ENCODE peak calls at places on chromosomes 4 and X, in four cellular contexts. One of them, this sample, is unnamed.

GRCh38 chrX:147899715-147900114 is 12.0 kb upstream of the FMR1 start:
- DNase-seq in fibroblast of pulmonary artery: no peak
- DNase-seq in HFF-Myc: no peak
- DNase-seq in stomach: no peak
- DNase-seq in this sample: no peak

GRCh38 chr4:39466747-39467146 is 7.9 kb downstream of the LIAS start:
- DNase-seq in fibroblast of pulmonary artery: no peak
- DNase-seq in HFF-Myc: no peak
- DNase-seq in stomach: no peak
- DNase-seq in this sample: no peak

GRCh38 chrX:132004728-132005127 is 18.4 kb upstream of the STK26 start:
- DNase-seq in fibroblast of pulmonary artery: no peak
- DNase-seq in HFF-Myc: no peak
- DNase-seq in stomach: no peak
- DNase-seq in this sample: no peak

GRCh38 chr4:87103691-87104187 is 116.7 kb downstream of the KLHL8 start:
- DNase-seq in fibroblast of pulmonary artery: peak
- DNase-seq in HFF-Myc: peak
- DNase-seq in stomach: no peak
- DNase-seq in this sample: peak

GRCh38 chr4:185625503-185625902 is 90.2 kb upstream of the PDLIM3 start:
- DNase-seq in fibroblast of pulmonary artery: no peak
- DNase-seq in HFF-Myc: no peak
- DNase-seq in stomach: no peak
- DNase-seq in this sample: no peak

GRCh38 chrX:1355131-1355799 is 18.7 kb downstream of the IL3RA start:
- DNase-seq in fibroblast of pulmonary artery: no peak
- DNase-seq in HFF-Myc: no peak
- DNase-seq in stomach: no peak
- DNase-seq in this sample: no peak

GRCh38 chr4:87461281-87461700 is 38.9 kb downstream of the NUDT9 start:
- DNase-seq in fibroblast of pulmonary artery: peak
- DNase-seq in HFF-Myc: no peak
- DNase-seq in stomach: no peak
- DNase-seq in this sample: peak

GRCh38 chrX:53441531-53442321 is 7.6 kb upstream of the HSD17B10 start:
- DNase-seq in fibroblast of pulmonary artery: peak
- DNase-seq in HFF-Myc: peak
- DNase-seq in stomach: peak
- DNase-seq in this sample: peak

GRCh38 chr4:87974856-87975462 is 555 bp upstream of the SPP1 start:
- DNase-seq in fibroblast of pulmonary artery: no peak
- DNase-seq in HFF-Myc: no peak
- DNase-seq in stomach: no peak
- DNase-seq in this sample: no peak

GRCh38 chrX:21674430-21675186 is 16.5 kb upstream of the KLHL34 start:
- DNase-seq in fibroblast of pulmonary artery: no peak
- DNase-seq in HFF-Myc: no peak
- DNase-seq in stomach: no peak
- DNase-seq in this sample: no peak

GRCh38 chr4:100797791-100798190 is 280.0 kb upstream of the EMCN start:
- DNase-seq in fibroblast of pulmonary artery: peak
- DNase-seq in HFF-Myc: no peak
- DNase-seq in stomach: no peak
- DNase-seq in this sample: no peak

GRCh38 chrX:42143866-42144592 is 220.7 kb upstream of the CASK start:
- DNase-seq in fibroblast of pulmonary artery: peak
- DNase-seq in HFF-Myc: no peak
- DNase-seq in stomach: no peak
- DNase-seq in this sample: no peak

GRCh38 chr4:145888393-145888792 is 50.2 kb downstream of the ZNF827 start:
- DNase-seq in fibroblast of pulmonary artery: no peak
- DNase-seq in HFF-Myc: no peak
- DNase-seq in stomach: no peak
- DNase-seq in this sample: no peak

GRCh38 chr4:173038192-173038896 is 130.3 kb upstream of the GALNT7 start:
- DNase-seq in fibroblast of pulmonary artery: no peak
- DNase-seq in HFF-Myc: no peak
- DNase-seq in stomach: no peak
- DNase-seq in this sample: peak

DNA sequence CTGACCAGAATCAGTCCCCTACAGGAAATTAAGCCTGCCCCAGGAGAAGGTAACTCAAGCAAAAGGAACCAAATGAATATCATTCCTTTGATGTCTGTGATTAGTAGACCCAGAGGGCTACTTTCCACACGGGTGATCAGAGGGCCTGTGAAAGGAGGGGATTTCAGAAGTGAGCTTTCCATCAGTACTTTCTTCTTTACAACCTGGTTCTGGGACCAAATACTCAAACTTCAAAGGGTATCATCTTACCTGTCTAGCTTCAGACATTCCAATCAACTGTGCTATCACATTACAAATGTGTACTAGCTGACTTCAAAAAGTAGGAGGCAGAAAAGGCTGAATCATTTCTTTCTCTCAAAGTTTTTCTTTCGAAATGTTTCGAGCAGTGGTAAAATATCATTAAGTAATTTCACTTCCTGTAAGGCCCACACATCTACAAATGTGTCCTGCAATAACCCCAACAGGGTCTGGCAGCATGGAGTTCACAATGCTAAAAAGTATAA is 23.9 kb downstream of the ACSL4 start:
- DNase-seq in fibroblast of pulmonary artery: peak
- DNase-seq in HFF-Myc: no peak
- DNase-seq in stomach: no peak
- DNase-seq in this sample: no peak
- H3K4me3 ChIP-seq in fibroblast of pulmonary artery: no peak
- H3K4me3 ChIP-seq in HFF-Myc: no peak
- H3K4me3 ChIP-seq in stomach: no peak
- H3K4me3 ChIP-seq in this sample: no peak

DNA sequence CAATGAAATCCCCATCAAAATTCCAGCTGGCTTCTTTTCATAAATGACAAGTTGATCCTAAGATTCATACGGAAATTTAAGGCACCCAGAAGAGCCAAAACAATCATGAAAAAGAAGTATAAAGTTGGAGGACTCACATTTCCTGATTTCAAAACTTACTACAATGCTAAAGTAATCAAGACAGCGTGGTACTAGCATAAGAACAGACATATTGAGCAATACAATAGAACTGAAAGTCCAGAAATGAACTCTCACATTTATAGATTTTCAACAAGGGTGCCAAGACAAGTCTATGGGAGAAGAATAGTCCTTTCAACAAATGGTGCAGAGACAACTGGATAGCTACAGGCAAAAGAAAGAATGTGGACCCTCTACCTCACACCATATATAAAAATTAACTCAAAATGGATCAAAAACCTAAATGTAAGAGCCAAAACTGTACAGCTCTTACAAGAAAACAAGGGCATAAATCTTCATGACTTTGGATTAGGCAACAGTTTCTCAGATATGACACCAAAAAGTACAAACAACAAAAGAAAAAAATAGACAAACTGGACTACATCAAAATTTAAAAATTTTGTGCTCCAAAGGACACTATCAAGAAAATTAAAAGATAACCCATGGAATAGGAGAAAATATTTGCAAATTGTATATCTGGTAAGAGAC is 28.5 kb downstream of the SASH3 start:
- DNase-seq in fibroblast of pulmonary artery: peak
- DNase-seq in HFF-Myc: no peak
- DNase-seq in stomach: no peak
- DNase-seq in this sample: no peak
- H3K4me3 ChIP-seq in fibroblast of pulmonary artery: no peak
- H3K4me3 ChIP-seq in HFF-Myc: no peak
- H3K4me3 ChIP-seq in stomach: no peak
- H3K4me3 ChIP-seq in this sample: no peak

GRCh38 chr4:182143822-182144620 is 99.2 kb upstream of the TENM3 start:
- DNase-seq in fibroblast of pulmonary artery: peak
- DNase-seq in HFF-Myc: peak
- DNase-seq in stomach: no peak
- DNase-seq in this sample: no peak

GRCh38 chr4:182142146-182143085 is 100.8 kb upstream of the TENM3 start:
- DNase-seq in fibroblast of pulmonary artery: peak
- DNase-seq in HFF-Myc: no peak
- DNase-seq in stomach: no peak
- DNase-seq in this sample: no peak

GRCh38 chr4:182143086-182143821 is 99.9 kb upstream of the TENM3 start:
- DNase-seq in fibroblast of pulmonary artery: peak
- DNase-seq in HFF-Myc: no peak
- DNase-seq in stomach: no peak
- DNase-seq in this sample: no peak

GRCh38 chr4:182145360-182145905 is 97.8 kb upstream of the TENM3 start:
- DNase-seq in fibroblast of pulmonary artery: no peak
- DNase-seq in HFF-Myc: no peak
- DNase-seq in stomach: no peak
- DNase-seq in this sample: no peak

GRCh38 chr4:182144621-182145359 is 98.4 kb upstream of the TENM3 start:
- DNase-seq in fibroblast of pulmonary artery: peak
- DNase-seq in HFF-Myc: no peak
- DNase-seq in stomach: no peak
- DNase-seq in this sample: no peak
- H3K4me3 ChIP-seq in fibroblast of pulmonary artery: peak
- H3K4me3 ChIP-seq in HFF-Myc: peak
- H3K4me3 ChIP-seq in stomach: peak
- H3K4me3 ChIP-seq in this sample: no peak

DNA sequence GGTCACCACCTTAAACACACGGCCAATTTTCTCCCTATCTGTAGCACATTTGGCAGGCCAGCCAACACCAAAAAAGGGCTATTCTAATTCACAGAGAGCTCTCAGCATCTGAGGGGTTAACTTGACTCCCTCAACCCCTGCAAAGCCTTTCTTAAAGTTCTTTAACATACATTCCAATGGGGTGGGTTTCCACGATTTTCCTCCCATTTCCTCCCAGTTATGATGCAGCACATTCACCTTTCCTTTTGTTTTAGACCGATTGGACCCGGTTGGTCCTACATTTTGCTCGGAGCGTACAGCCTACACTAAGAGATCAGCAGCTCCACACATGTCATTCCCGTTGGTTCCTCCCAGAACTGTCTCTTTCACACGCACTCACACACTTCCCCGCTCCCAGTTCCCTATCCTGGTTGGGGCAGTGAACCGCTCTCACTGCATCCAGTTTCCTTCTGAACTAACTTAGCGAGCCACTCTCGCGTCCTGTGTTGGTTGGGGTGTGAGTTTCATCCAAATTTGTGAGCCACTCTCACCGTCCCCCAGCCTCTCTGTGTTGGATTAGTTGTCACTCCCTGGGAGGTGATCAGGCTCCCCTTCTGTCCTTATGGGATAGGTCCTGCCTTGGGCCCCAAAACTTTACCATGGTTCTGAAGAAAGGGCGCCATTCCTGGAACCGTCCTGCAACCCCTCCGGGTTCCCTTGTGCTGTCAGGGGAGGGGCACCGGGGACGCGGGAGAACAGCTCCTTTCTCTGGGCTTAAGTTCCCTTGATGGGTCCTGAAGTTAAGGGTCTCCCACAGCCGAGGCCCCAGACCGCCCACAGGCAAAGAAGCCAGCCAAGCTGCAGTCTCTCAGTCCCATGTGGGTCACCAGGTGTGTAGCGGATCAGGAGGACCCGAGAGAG is 45.1 kb downstream of the UGT2A3 start:
- DNase-seq in fibroblast of pulmonary artery: peak
- DNase-seq in HFF-Myc: no peak
- DNase-seq in stomach: no peak
- DNase-seq in this sample: no peak
- H3K4me3 ChIP-seq in fibroblast of pulmonary artery: peak
- H3K4me3 ChIP-seq in HFF-Myc: no peak
- H3K4me3 ChIP-seq in stomach: peak
- H3K4me3 ChIP-seq in this sample: peak

DNA sequence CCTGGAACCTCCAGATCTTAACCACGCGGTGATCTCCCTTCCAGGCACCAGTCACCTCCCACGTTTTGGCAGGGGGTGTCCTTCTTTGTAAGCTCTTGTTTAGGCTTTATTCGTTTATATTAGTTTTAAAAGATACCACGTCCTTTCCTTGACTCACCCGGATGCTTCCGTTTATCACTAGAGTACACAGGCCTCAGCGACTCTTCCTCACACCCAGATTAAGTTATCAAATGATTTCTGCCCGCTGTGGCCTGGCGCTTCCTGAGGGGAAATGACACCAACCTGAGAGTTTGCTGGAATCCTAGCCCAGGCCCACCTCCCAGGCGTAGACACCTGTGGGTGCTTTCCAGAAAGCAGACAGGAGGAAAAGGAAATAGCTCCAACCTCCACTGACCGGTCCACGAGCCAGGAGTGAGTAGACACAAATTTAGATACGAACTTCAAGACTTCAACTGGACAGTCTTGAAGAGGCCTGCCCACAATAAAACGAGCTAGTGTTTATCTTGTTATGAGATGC is 756 bp upstream of the ADAMTS3 start:
- DNase-seq in fibroblast of pulmonary artery: peak
- DNase-seq in HFF-Myc: no peak
- DNase-seq in stomach: no peak
- DNase-seq in this sample: no peak
- H3K4me3 ChIP-seq in fibroblast of pulmonary artery: peak
- H3K4me3 ChIP-seq in HFF-Myc: peak
- H3K4me3 ChIP-seq in stomach: peak
- H3K4me3 ChIP-seq in this sample: no peak

DNA sequence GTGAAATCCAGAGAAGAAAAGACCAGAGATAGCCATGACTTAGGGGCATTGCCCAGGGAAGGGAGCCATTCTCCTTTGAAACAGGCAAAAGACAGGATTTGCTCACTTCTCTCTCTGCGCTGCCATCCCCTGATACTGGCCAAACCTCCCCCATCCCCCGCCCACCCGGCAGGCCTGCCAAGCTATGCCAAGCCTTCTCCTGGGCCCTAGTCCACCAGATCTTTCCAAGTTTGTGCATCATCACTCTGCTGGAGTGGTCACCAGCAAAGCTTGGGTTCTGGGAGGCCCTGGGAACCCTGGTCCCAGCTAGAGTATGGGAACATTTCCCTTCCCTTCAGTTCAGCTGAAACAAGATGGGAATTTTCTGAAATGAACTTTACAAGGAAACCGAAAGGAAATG is 18.4 kb downstream of the EFNB1 start:
- DNase-seq in fibroblast of pulmonary artery: no peak
- DNase-seq in HFF-Myc: no peak
- DNase-seq in stomach: no peak
- DNase-seq in this sample: no peak
- H3K4me3 ChIP-seq in fibroblast of pulmonary artery: no peak
- H3K4me3 ChIP-seq in HFF-Myc: no peak
- H3K4me3 ChIP-seq in stomach: no peak
- H3K4me3 ChIP-seq in this sample: no peak

GRCh38 chrX:107673401-107673800 is 45.1 kb downstream of the PRPS1 start:
- DNase-seq in fibroblast of pulmonary artery: no peak
- DNase-seq in HFF-Myc: no peak
- DNase-seq in stomach: no peak
- DNase-seq in this sample: no peak

GRCh38 chrX:107673933-107674479 is 45.7 kb downstream of the PRPS1 start:
- DNase-seq in fibroblast of pulmonary artery: peak
- DNase-seq in HFF-Myc: no peak
- DNase-seq in stomach: peak
- DNase-seq in this sample: no peak

GRCh38 chrX:107675365-107675654 is 47.0 kb downstream of the PRPS1 start:
- DNase-seq in fibroblast of pulmonary artery: no peak
- DNase-seq in HFF-Myc: no peak
- DNase-seq in stomach: no peak
- DNase-seq in this sample: no peak

GRCh38 chrX:107675823-107676555 is 47.7 kb downstream of the PRPS1 start:
- DNase-seq in fibroblast of pulmonary artery: peak
- DNase-seq in HFF-Myc: no peak
- DNase-seq in stomach: no peak
- DNase-seq in this sample: no peak

GRCh38 chrX:107674480-107675364 is 46.4 kb downstream of the PRPS1 start:
- DNase-seq in fibroblast of pulmonary artery: peak
- DNase-seq in HFF-Myc: no peak
- DNase-seq in stomach: peak
- DNase-seq in this sample: no peak
- H3K4me3 ChIP-seq in fibroblast of pulmonary artery: peak
- H3K4me3 ChIP-seq in HFF-Myc: peak
- H3K4me3 ChIP-seq in stomach: peak
- H3K4me3 ChIP-seq in this sample: no peak